ENCODE peak calls at places on chromosomes 5 and 9, in four cellular contexts. C, I, G and W are unnamed samples.

GRCh38 chr5:61603211-61603908 is 271.3 kb downstream of the ZSWIM6 start:
- DNase-seq in C (no peak), I (no peak), G (no peak), W (no peak)

GRCh38 chr5:92309336-92309991 is 926.3 kb upstream of the ARRDC3 start:
- DNase-seq in C (no peak), I (peak), G (no peak), W (no peak)

GRCh38 chr5:147859962-147860640 is 18.4 kb upstream of the SCGB3A2 start:
- DNase-seq in C (no peak), I (no peak), G (peak), W (no peak)

GRCh38 chr5:74017786-74018211 is 391.8 kb downstream of the ARHGEF28 start:
- DNase-seq in C (no peak), I (peak), G (peak), W (no peak)

GRCh38 chr5:132363431-132364112 is 5.9 kb upstream of the SLC22A5 start:
- DNase-seq in C (no peak), I (peak), G (no peak), W (no peak)

GRCh38 chr5:133265720-133266575 is 214.1 kb downstream of the HSPA4 start:
- DNase-seq in C (no peak), I (no peak), G (no peak), W (no peak)

GRCh38 chr5:180466316-180466715 is 27.9 kb upstream of the CNOT6 start:
- DNase-seq in C (no peak), I (no peak), G (no peak), W (no peak)

GRCh38 chr9:75754090-75754489 is 136.4 kb upstream of the PCSK5 start:
- DNase-seq in C (no peak), I (no peak), G (no peak), W (no peak)